ENCODE peak calls at places on chromosomes 5 and 9, in five cellular contexts. D, S, V, L and O are unnamed samples.

GRCh38 chr5:134524826-134525686 is at the start of gene JADE2:
- DNase-seq in D (peak; percentile 82), S (peak; percentile 80), V (peak; percentile 62), L (peak; percentile 90), O (peak; percentile 91)

GRCh38 chr9:34010979-34011378 is 37.7 kb downstream of the UBAP2 start:
- DNase-seq in D (no peak), S (no peak), V (peak; percentile 21), L (no peak), O (no peak)

GRCh38 chr9:79674052-79674777 is 102.5 kb downstream of the TLE4 start:
- DNase-seq in D (no peak), S (no peak), V (no peak), L (no peak), O (no peak)

GRCh38 chr9:132585954-132586829 is 3.8 kb downstream of the BARHL1 start:
- DNase-seq in D (no peak), S (no peak), V (no peak), L (no peak), O (peak; percentile 58)

GRCh38 chr9:136587944-136588662 is 42.3 kb upstream of the NOTCH1 start:
- DNase-seq in D (no peak), S (no peak), V (no peak), L (no peak), O (no peak)

GRCh38 chr9:5910413-5911057 is 19.8 kb downstream of the MLANA start:
- DNase-seq in D (no peak), S (no peak), V (no peak), L (no peak), O (no peak)

GRCh38 chr9:127706836-127707241 is at the start of gene CFAP157:
- DNase-seq in D (no peak), S (no peak), V (peak; percentile 34), L (no peak), O (no peak)

GRCh38 chr5:41509399-41510175 is 814 bp downstream of the PLCXD3 start:
- DNase-seq in D (no peak), S (no peak), V (peak; percentile 13), L (no peak), O (no peak)

GRCh38 chr9:120904061-120904998 is 22.3 kb downstream of the TRAF1 start:
- DNase-seq in D (peak; percentile 58), S (no peak), V (no peak), L (no peak), O (no peak)

GRCh38 chr5:149635394-149635793 is 54.1 kb downstream of the ARHGEF37 start:
- DNase-seq in D (no peak), S (no peak), V (no peak), L (peak; percentile 34), O (no peak)

GRCh38 chr5:416636-416960 is 26.4 kb upstream of the EXOC3 start:
- DNase-seq in D (no peak), S (no peak), V (no peak), L (peak; percentile 51), O (no peak)

GRCh38 chr5:125088522-125089105 is 342.2 kb upstream of the ZNF608 start:
- DNase-seq in D (no peak), S (no peak), V (no peak), L (no peak), O (no peak)

GRCh38 chr5:77177576-77177975 is 32.9 kb upstream of the PDE8B start:
- DNase-seq in D (no peak), S (no peak), V (no peak), L (no peak), O (no peak)

GRCh38 chr9:127447416-127448111 is 3.6 kb downstream of the RPL12 start:
- DNase-seq in D (no peak), S (no peak), V (no peak), L (no peak), O (no peak)

GRCh38 chr9:36328798-36329411 is 70.7 kb upstream of the GNE start:
- DNase-seq in D (no peak), S (peak; percentile 43), V (peak; percentile 75), L (no peak), O (peak; percentile 70)

GRCh38 chr9:89305868-89306267 is 5.1 kb upstream of the CKS2 start:
- DNase-seq in D (no peak), S (no peak), V (no peak), L (no peak), O (no peak)

GRCh38 chr5:71830626-71831539 is 111.8 kb downstream of the CARTPT start:
- DNase-seq in D (no peak), S (peak; percentile 62), V (peak; percentile 76), L (peak; percentile 94), O (no peak)

GRCh38 chr5:137619191-137619870 is 116.6 kb downstream of the KLHL3 start:
- DNase-seq in D (no peak), S (no peak), V (no peak), L (peak; percentile 85), O (no peak)

GRCh38 chr5:152864447-152864846 is 459.4 kb upstream of the NMUR2 start:
- DNase-seq in D (no peak), S (no peak), V (no peak), L (no peak), O (no peak)

GRCh38 chr5:140346348-140347221 is at the start of gene HBEGF:
- DNase-seq in D (peak; percentile 24), S (peak; percentile 58), V (peak; percentile 90), L (peak; percentile 88), O (peak; percentile 87)

GRCh38 chr9:112112941-112113399 is 62.1 kb downstream of the SUSD1 start:
- DNase-seq in D (no peak), S (no peak), V (peak; percentile 23), L (no peak), O (peak; percentile 29)

GRCh38 chr9:99834474-99834873 is 12.8 kb downstream of the NR4A3 start:
- DNase-seq in D (no peak), S (no peak), V (no peak), L (no peak), O (no peak)

GRCh38 chr5:40716000-40716399 is 36.3 kb downstream of the PTGER4 start:
- DNase-seq in D (no peak), S (no peak), V (no peak), L (no peak), O (no peak)

GRCh38 chr5:24765219-24765618 is 120.4 kb upstream of the CDH10 start:
- DNase-seq in D (no peak), S (no peak), V (no peak), L (no peak), O (no peak)

GRCh38 chr5:138874771-138875628 is at the start of gene LRRTM2:
- DNase-seq in D (no peak), S (no peak), V (no peak), L (no peak), O (no peak)

GRCh38 chr9:18759836-18760235 is 273.2 kb downstream of the SAXO1 start:
- DNase-seq in D (no peak), S (no peak), V (no peak), L (no peak), O (no peak)

GRCh38 chr9:18755263-18755662 is 277.7 kb downstream of the SAXO1 start:
- DNase-seq in D (no peak), S (no peak), V (no peak), L (no peak), O (no peak)

GRCh38 chr9:18753904-18754303 is 279.1 kb downstream of the SAXO1 start:
- DNase-seq in D (no peak), S (no peak), V (no peak), L (no peak), O (no peak)

GRCh38 chr9:18754537-18754936 is 278.5 kb downstream of the SAXO1 start:
- DNase-seq in D (no peak), S (no peak), V (no peak), L (no peak), O (no peak)

GRCh38 chr9:18756712-18757125 is 276.3 kb downstream of the SAXO1 start:
- DNase-seq in D (no peak), S (no peak), V (no peak), L (no peak), O (no peak)
- TF ChIP-seq CTCF in D (no peak), S (no peak), V (no peak), L (no peak), O (no peak)

GRCh38 chr5:67774153-67774552 is 441.4 kb upstream of the PIK3R1 start:
- DNase-seq in D (no peak), S (no peak), V (no peak), L (no peak), O (no peak)

GRCh38 chr5:67771791-67772190 is 443.8 kb upstream of the PIK3R1 start:
- DNase-seq in D (no peak), S (no peak), V (no peak), L (no peak), O (no peak)

GRCh38 chr5:67773439-67773988 is 442.0 kb upstream of the PIK3R1 start:
- DNase-seq in D (no peak), S (no peak), V (no peak), L (no peak), O (no peak)

GRCh38 chr5:67770431-67771025 is 445.0 kb upstream of the PIK3R1 start:
- DNase-seq in D (no peak), S (no peak), V (no peak), L (no peak), O (no peak)

DNA sequence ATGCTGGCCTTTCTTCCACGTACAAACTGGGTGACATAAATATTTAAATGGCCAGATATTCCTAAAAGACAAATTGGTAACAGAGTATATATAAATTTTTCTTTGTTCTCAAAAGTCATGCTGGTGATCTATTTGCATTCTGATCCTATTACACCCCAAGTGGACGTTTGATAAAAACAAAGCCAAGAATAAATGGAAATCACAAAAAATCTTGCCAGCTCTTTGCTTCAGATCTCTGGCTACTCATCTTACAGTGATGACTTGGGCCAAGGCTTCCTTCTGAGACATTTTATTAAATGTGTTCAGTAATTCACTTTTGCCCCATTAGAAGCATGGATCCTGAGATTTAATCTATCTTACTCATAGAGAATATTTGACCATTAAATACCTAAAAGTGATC is 444.3 kb upstream of the PIK3R1 start:
- DNase-seq in D (no peak), S (no peak), V (no peak), L (no peak), O (no peak)
- TF ChIP-seq CTCF in D (no peak), S (no peak), V (no peak), L (no peak), O (no peak)

DNA sequence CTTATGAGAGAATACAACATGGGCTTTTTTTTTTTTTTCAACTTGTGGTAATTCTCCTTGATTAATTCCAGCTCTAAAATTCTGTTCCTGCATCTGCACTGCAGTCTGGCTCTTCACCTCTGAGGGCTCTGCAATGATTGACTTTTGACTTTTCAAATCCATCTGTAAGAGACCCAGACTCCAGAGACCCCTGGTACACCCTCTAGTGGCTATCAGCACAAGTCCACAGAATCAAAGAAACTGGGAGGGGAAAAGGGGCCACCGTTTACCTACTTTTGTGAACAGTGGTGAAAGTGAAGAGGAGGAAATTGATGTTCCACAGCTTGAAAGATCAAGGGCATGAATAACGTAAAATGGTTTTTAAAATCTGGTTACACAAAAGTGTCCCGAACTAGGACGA is 151.6 kb downstream of the SLIT3 start:
- DNase-seq in D (no peak), S (no peak), V (no peak), L (no peak), O (no peak)
- TF ChIP-seq CTCF in D (no peak), S (no peak), V (peak; percentile 21), L (no peak), O (no peak)

GRCh38 chr9:114097613-114098020 is 1.5 kb downstream of the KIF12 start:
- DNase-seq in D (no peak), S (no peak), V (no peak), L (peak; percentile 45), O (no peak)

GRCh38 chr9:114098021-114098659 is 952 bp downstream of the KIF12 start:
- DNase-seq in D (no peak), S (no peak), V (peak; percentile 69), L (peak; percentile 62), O (peak; percentile 42)

GRCh38 chr9:114096866-114097612 is 2.1 kb downstream of the KIF12 start:
- DNase-seq in D (no peak), S (no peak), V (no peak), L (peak; percentile 41), O (no peak)

GRCh38 chr9:114094971-114095370 is 4.1 kb downstream of the KIF12 start:
- DNase-seq in D (no peak), S (no peak), V (no peak), L (peak; percentile 59), O (no peak)

GRCh38 chr9:114096041-114096511 is 3.0 kb downstream of the KIF12 start:
- DNase-seq in D (no peak), S (no peak), V (no peak), L (peak; percentile 37), O (no peak)
- TF ChIP-seq CTCF in D (no peak), S (no peak), V (peak; percentile 22), L (no peak), O (no peak)